ENCODE peak calls at places on chromosomes 3 and 15, in four cellular contexts. S, P, U and W are unnamed samples.
A peak's percentile ranks its signal among the peaks of the same experiment; 100 is the strongest.

GRCh38 chr3:82643948-82644347 is 882.5 kb upstream of the GBE1 start:
- DNase-seq in P (no peak), U (peak; percentile 43), S (peak; percentile 16), W (no peak)

GRCh38 chr3:177427096-177427495 is 229.8 kb upstream of the TBL1XR1 start:
- DNase-seq in U (no peak), P (no peak), S (no peak), W (no peak)

GRCh38 chr3:134406331-134407246 is 32.3 kb upstream of the AMOTL2 start:
- DNase-seq in S (no peak), U (peak; percentile 83), P (peak; percentile 34), W (peak; percentile 82)

GRCh38 chr3:54773251-54773650 is 154.6 kb downstream of the LRTM1 start:
- DNase-seq in U (no peak), S (no peak), P (no peak), W (no peak)

GRCh38 chr3:132293231-132293630 is 24.0 kb upstream of the ACP3 start:
- DNase-seq in S (no peak), P (no peak), U (no peak), W (no peak)

GRCh38 chr3:136698361-136698760 is 53.8 kb downstream of the STAG1 start:
- DNase-seq in U (no peak), S (no peak), P (no peak), W (no peak)

GRCh38 chr15:65579762-65580161 is 31.2 kb downstream of the INTS14 start:
- DNase-seq in P (no peak), U (no peak), S (no peak), W (no peak)

GRCh38 chr3:150739200-150739863 is 23.6 kb downstream of the SIAH2 start:
- DNase-seq in S (no peak), P (no peak), U (no peak), W (no peak)

GRCh38 chr3:5330152-5330810 is 142.8 kb downstream of the EDEM1 start:
- DNase-seq in P (peak; percentile 56), S (peak; percentile 91), U (no peak), W (no peak)

GRCh38 chr15:26394801-26395200 is 378.1 kb downstream of the GABRB3 start:
- DNase-seq in S (no peak), U (no peak), P (no peak), W (peak; percentile 63)

DNA sequence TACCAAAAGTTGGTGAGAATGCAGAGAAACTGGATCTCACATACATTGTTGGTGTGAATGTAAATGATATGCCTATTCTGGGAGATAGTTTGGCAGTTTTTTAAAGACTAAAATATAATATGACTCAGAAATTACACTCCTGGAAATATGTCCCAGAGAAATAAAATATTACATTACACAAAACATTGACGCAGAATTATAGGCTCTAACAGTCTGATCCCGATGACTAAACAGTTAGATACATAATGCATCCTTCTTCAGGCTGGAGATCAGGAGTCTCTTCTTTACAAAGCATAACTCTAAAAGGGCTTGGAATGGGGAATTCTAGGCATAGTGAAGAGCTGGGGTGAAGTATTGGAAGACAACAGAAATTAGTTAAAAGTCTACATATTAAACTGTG is 586.2 kb upstream of the NECTIN3 start:
- DNase-seq in U (no peak), S (no peak), P (no peak), W (no peak)
- H3K9me3 ChIP-seq in U (no peaks in the 10 kb centered on the region), S (no peaks in the 10 kb centered on the region), P (peaks cover 15% of the 10 kb centered on the region), W (peaks cover 3% of the 10 kb centered on the region)

GRCh38 chr3:72309626-72310025 is 524.7 kb upstream of the PROK2 start:
- DNase-seq in P (no peak), S (no peak), U (no peak), W (no peak)

GRCh38 chr3:72307438-72308105 is 522.6 kb upstream of the PROK2 start:
- DNase-seq in P (no peak), S (no peak), U (no peak), W (no peak)

GRCh38 chr3:72311425-72311824 is 526.5 kb upstream of the PROK2 start:
- DNase-seq in U (no peak), S (no peak), P (no peak), W (no peak)

GRCh38 chr3:72312339-72312738 is 527.4 kb upstream of the PROK2 start:
- DNase-seq in U (no peak), P (peak; percentile 43), S (no peak), W (no peak)

GRCh38 chr3:72310028-72310987 is 525.4 kb upstream of the PROK2 start:
- DNase-seq in P (peak; percentile 87), S (no peak), U (peak; percentile 43), W (peak; percentile 59)
- H3K4me3 ChIP-seq in P (peak overlapping the region; percentile 1), S (no peak overlapping the region), U (no peak overlapping the region), W (no peak overlapping the region)

GRCh38 chr3:56787258-56787777 is 14.4 kb downstream of the ARHGEF3 start:
- DNase-seq in S (no peak), P (no peak), U (no peak), W (no peak)

GRCh38 chr3:56788506-56788905 is 13.2 kb downstream of the ARHGEF3 start:
- DNase-seq in P (no peak), U (no peak), S (no peak), W (no peak)

GRCh38 chr3:56787784-56788256 is 13.9 kb downstream of the ARHGEF3 start:
- DNase-seq in U (no peak), S (no peak), P (no peak), W (no peak)

GRCh38 chr3:56792201-56792600 is 9.5 kb downstream of the ARHGEF3 start:
- DNase-seq in S (no peak), U (peak; percentile 50), P (no peak), W (no peak)

GRCh38 chr3:56790016-56790950 is 11.5 kb downstream of the ARHGEF3 start:
- DNase-seq in S (no peak), U (no peak), P (no peak), W (no peak)
- H3K4me1 ChIP-seq in S (peaks cover 22% of the 10 kb centered on the region), U (peaks cover 84% of the 10 kb centered on the region), P (peaks cover 5% of the 10 kb centered on the region), W (peaks cover 19% of the 10 kb centered on the region)

GRCh38 chr3:62027231-62027630 is 346.1 kb downstream of the FEZF2 start:
- DNase-seq in S (no peak), P (no peak), U (no peak), W (no peak)

GRCh38 chr3:62032738-62033137 is 340.6 kb downstream of the FEZF2 start:
- DNase-seq in U (no peak), P (no peak), S (no peak), W (no peak)

GRCh38 chr3:62027796-62028195 is 345.6 kb downstream of the FEZF2 start:
- DNase-seq in U (no peak), P (no peak), S (no peak), W (no peak)

GRCh38 chr3:62024882-62025281 is 348.5 kb downstream of the FEZF2 start:
- DNase-seq in P (no peak), U (no peak), S (no peak), W (no peak)

DNA sequence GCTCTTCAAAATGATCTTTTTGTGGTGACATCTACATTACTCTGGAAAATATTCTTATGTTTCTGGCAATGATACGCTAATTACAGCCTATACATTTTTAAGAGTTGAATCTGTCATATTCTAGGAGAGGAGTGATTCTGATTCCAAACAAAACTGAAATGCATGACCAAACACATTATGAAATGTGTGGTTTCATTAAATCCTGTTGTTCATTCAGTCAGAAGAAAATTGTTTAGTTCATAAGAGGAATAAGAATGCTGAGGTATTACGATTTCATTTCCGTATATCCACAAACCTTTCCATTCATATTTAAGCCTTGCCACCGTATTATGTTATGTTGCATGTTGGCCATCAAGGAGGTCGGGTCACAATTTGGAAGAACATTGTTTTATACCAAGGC is 345.1 kb downstream of the FEZF2 start:
- DNase-seq in P (no peak), S (no peak), U (no peak), W (no peak)
- H3K9me3 ChIP-seq in P (no peaks in the 10 kb centered on the region), S (no peaks in the 10 kb centered on the region), U (peaks cover 6% of the 10 kb centered on the region), W (no peaks in the 10 kb centered on the region)

GRCh38 chr15:50355980-50356379 is 982 bp upstream of the GABPB1 start:
- DNase-seq in U (no peak), S (no peak), P (peak; percentile 32), W (no peak)
- H3K4me3 ChIP-seq in U (peak overlapping the region; percentile 89), S (peak overlapping the region; percentile 74), P (peak overlapping the region; percentile 89), W (peak overlapping the region; percentile 93)

DNA sequence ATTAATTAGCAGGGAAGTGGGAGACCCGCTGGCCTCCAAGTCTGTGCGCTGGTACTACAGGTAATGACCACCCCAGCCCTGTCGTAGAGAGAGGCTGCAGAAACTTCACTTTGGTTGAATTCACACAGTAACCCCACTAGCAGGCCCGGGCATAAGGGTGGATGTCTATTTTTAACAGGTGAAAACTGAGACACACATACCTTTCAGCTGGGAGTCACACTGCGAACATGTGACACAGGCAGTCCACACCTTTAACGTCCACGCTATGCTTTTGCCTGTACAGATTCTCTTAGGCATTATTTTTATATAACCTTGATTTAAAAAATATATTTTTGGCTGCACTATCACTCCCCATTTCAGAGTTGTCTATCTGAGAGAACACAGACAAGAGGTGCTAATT is 3.9 kb downstream of the LRRK1 start:
- DNase-seq in S (no peak), U (no peak), P (no peak), W (no peak)
- H3K4me1 ChIP-seq in S (peaks cover 21% of the 10 kb centered on the region), U (peaks cover 11% of the 10 kb centered on the region), P (no peaks in the 10 kb centered on the region), W (no peaks in the 10 kb centered on the region)

GRCh38 chr3:118354556-118354955 is 680.1 kb downstream of the IGSF11 start:
- DNase-seq in P (no peak), S (no peak), U (no peak), W (no peak)
- H3K9me3 ChIP-seq in P (peaks cover 6% of the 10 kb centered on the region), S (peaks cover 14% of the 10 kb centered on the region), U (no peaks in the 10 kb centered on the region), W (no peaks in the 10 kb centered on the region)

DNA sequence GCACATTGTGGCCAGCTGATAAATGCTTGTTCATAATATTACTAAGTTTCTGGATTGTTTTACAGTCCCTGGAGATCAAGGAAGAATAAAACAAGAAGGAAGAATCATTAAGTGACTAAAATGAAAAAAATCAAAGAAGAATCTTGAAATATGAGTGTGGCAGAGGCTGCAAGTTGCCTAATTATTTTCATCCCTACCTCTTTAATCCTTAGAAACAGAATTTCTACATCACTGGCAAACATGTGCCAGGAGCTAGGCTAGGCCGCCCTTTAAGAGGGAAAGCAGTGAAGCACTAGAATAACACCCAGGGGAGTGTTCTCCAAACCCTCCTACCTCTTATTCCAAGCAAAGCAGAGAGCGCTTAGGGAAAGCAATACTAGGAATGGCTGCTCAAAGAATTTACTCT is 98.9 kb downstream of the MAGI1 start:
- DNase-seq in U (no peak), S (no peak), P (peak; percentile 68), W (no peak)
- H3K4me3 ChIP-seq in U (no peak overlapping the region), S (no peak overlapping the region), P (peak overlapping the region; percentile 48), W (no peak overlapping the region)